ENCODE peak calls at places on chromosome 7, in four cellular contexts. K is neuronal stem cell, X is IMR-90, P is mesenchymal stem cell. G is an unnamed sample.

GRCh38 chr7:90613088-90613498 is 17.0 kb downstream of the CDK14 start:
- DNase-seq in P (peak), K (no peak), X (peak), G (no peak)

GRCh38 chr7:44062903-44063295 is 2.5 kb downstream of the PGAM2 start:
- DNase-seq in P (no peak), K (no peak), X (no peak), G (no peak)

GRCh38 chr7:100888529-100888987 is 957 bp downstream of the UFSP1 start:
- DNase-seq in X (no peak), P (no peak), K (no peak), G (no peak)

GRCh38 chr7:79591275-79591623 is 137.8 kb upstream of the MAGI2 start:
- DNase-seq in P (no peak), X (no peak), K (no peak), G (no peak)

GRCh38 chr7:115805458-115805857 is 225.1 kb downstream of the TFEC start:
- DNase-seq in X (peak), K (no peak), P (no peak), G (no peak)

GRCh38 chr7:55174456-55174855 is 155.6 kb downstream of the EGFR start:
- DNase-seq in X (no peak), P (no peak), K (no peak), G (no peak)

GRCh38 chr7:156650042-156650441 is 9.5 kb downstream of the RNF32 start:
- DNase-seq in P (peak), K (no peak), X (no peak), G (peak)

GRCh38 chr7:151689196-151689971 is 169.7 kb upstream of the RHEB start:
- DNase-seq in X (no peak), P (no peak), K (no peak), G (no peak)

GRCh38 chr7:107322015-107322414 is 147.8 kb upstream of the GPR22 start:
- DNase-seq in X (no peak), K (peak), P (no peak), G (peak)

GRCh38 chr7:116271980-116272886 is 61.9 kb downstream of the TES start:
- DNase-seq in K (no peak), X (peak), P (peak), G (peak)

GRCh38 chr7:46544396-46545008 is 623.4 kb upstream of the IGFBP3 start:
- DNase-seq in K (no peak), X (peak), P (peak), G (peak)

GRCh38 chr7:7861211-7861633 is 107.4 kb upstream of the GLCCI1 start:
- DNase-seq in X (peak), K (no peak), P (peak), G (no peak)

GRCh38 chr7:92763636-92764423 is 72.5 kb downstream of the CDK6 start:
- DNase-seq in P (peak), X (peak), K (no peak), G (peak)

GRCh38 chr7:69110450-69111050 is 487.7 kb upstream of the AUTS2 start:
- DNase-seq in X (no peak), P (no peak), K (no peak), G (no peak)

DNA sequence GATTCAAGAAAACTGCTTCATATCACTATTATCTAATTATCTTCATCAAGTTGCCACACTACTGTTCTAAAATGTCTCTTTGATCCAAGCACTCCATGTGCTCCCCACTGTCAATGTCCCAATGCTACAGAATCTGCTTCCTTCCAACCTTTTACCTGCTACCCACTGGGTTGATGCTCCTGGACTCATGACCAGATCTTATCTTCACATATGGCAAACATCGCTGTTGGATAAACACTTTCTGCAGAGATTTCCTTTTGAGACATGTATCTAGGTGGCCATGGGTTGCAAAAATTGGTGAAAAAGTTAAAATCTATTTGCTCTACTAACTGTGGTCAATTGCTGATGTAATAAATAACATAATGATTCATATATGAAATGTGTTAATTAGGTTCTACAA is 24.5 kb upstream of the SEMA3C start:
- DNase-seq in K (no peak), X (no peak), P (no peak), G (no peak)
- H2AK5ac ChIP-seq in K (no peak), X (peak), P (peak), G (no peak)

GRCh38 chr7:135920478-135920877 is 56.7 kb downstream of the MTPN start:
- DNase-seq in P (no peak), K (no peak), X (no peak), G (no peak)
- H3K23ac ChIP-seq in P (no peak), K (no peak), X (no peak), G (no peak)

GRCh38 chr7:1591876-1592275 is 22.0 kb upstream of the PSMG3 start:
- DNase-seq in X (no peak), P (no peak), K (no peak), G (no peak)
- H2BK15ac ChIP-seq in X (no peak), P (no peak), K (no peak), G (no peak)

GRCh38 chr7:76303829-76304505 is 1.5 kb downstream of the HSPB1 start:
- DNase-seq in P (peak), K (no peak), X (peak), G (no peak)

GRCh38 chr7:76300210-76300731 is 2.2 kb upstream of the HSPB1 start:
- DNase-seq in P (peak), X (peak), K (no peak), G (no peak)

GRCh38 chr7:76303057-76303828 is 770 bp downstream of the HSPB1 start:
- DNase-seq in K (peak), X (peak), P (peak), G (peak)

GRCh38 chr7:76302299-76303056 is at the start of gene HSPB1:
- DNase-seq in K (peak), P (peak), X (peak), G (peak)

DNA sequence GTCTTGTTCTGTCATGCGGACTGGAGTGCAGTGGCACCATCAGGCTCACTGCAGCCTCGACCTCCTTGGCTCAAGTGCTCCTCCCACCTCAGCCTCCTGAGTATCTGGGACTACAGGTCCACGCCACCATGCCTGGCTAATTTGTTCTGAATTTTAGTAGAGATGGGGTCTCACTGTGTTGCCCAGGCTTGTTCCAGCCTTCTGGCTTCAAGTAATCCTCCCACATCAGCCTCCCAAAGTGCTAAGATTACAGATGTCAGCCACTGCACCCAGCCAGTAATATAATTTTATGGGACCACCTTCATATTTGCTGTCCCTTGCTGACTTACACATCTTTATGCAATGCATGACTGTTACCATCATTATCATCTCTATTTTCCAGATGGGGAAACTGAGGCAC is 1.5 kb upstream of the HSPB1 start:
- DNase-seq in P (no peak), X (no peak), K (no peak), G (no peak)
- H2AK5ac ChIP-seq in P (peak), X (peak), K (no peak), G (no peak)

GRCh38 chr7:10973061-10973941 is at the start of gene PHF14:
- DNase-seq in P (peak), K (peak), X (peak), G (peak)
- H3K23ac ChIP-seq in P (no peak), K (no peak), X (peak), G (peak)

GRCh38 chr7:130966246-130967009 is 232.4 kb upstream of the KLF14 start:
- DNase-seq in K (no peak), P (no peak), X (peak), G (no peak)
- H2BK15ac ChIP-seq in K (no peak), P (no peak), X (peak), G (no peak)

GRCh38 chr7:74453321-74454011 is at the start of gene GTF2IRD1:
- DNase-seq in K (peak), X (peak), P (peak), G (peak)
- H2AK5ac ChIP-seq in K (peak), X (peak), P (no peak), G (peak)

GRCh38 chr7:134186022-134186421 is 58.9 kb downstream of the LRGUK start:
- DNase-seq in K (no peak), P (no peak), X (peak), G (no peak)

GRCh38 chr7:134187893-134188292 is 60.8 kb downstream of the LRGUK start:
- DNase-seq in X (no peak), P (no peak), K (no peak), G (no peak)

GRCh38 chr7:134189559-134189958 is 62.4 kb downstream of the LRGUK start:
- DNase-seq in X (no peak), P (no peak), K (no peak), G (no peak)

GRCh38 chr7:134186801-134187200 is 59.7 kb downstream of the LRGUK start:
- DNase-seq in X (peak), K (no peak), P (no peak), G (no peak)

GRCh38 chr7:134188311-134188710 is 61.2 kb downstream of the LRGUK start:
- DNase-seq in K (no peak), X (no peak), P (no peak), G (no peak)
- H3K23ac ChIP-seq in K (no peak), X (no peak), P (no peak), G (no peak)

G was measured in mesendoderm.